ENCODE peak calls at places on chromosome 12, in five cellular contexts. I is stimulated activated CD4-positive, alpha-beta T cell treated with anti-CD3 and anti-CD28 coated beads, Interleukin-15, amount 100 ng/mL, for 1 hour; J is GM19239; P is left kidney; M is GM12865. L is an unnamed sample.

GRCh38 chr12:53996188-53996885 is 3.6 kb upstream of the HOXC9 start:
- DNase-seq in J (no peak), I (no peak), P (peak; percentile 85), M (no peak), L (no peak)

GRCh38 chr12:54689034-54689372 is 40.8 kb upstream of the DCD start:
- DNase-seq in P (peak; percentile 6), M (no peak), I (no peak), J (no peak), L (no peak)

GRCh38 chr12:58416211-58416610 is 474.8 kb downstream of the ATP23 start:
- DNase-seq in P (no peak), M (no peak), J (no peak), I (no peak), L (no peak)

GRCh38 chr12:10574307-10574706 is 39.1 kb downstream of the MAGOHB start:
- DNase-seq in P (no peak), J (no peak), M (no peak), I (no peak), L (no peak)

GRCh38 chr12:51705450-51705849 is 114.4 kb downstream of the SCN8A start:
- DNase-seq in J (no peak), I (no peak), P (no peak), M (no peak), L (no peak)

GRCh38 chr12:132257206-132257954 is 72.0 kb downstream of the GALNT9 start:
- DNase-seq in J (no peak), M (no peak), P (no peak), I (no peak), L (no peak)

GRCh38 chr12:97760601-97761000 is 298.0 kb downstream of the RMST start:
- DNase-seq in I (no peak), J (no peak), P (no peak), M (no peak), L (no peak)

GRCh38 chr12:45434094-45434493 is 218.2 kb downstream of the ANO6 start:
- DNase-seq in M (no peak), J (no peak), P (no peak), I (no peak), L (no peak)

GRCh38 chr12:14984036-14984435 is 11.2 kb downstream of the PDE6H start:
- DNase-seq in M (no peak), I (no peak), P (no peak), J (no peak), L (no peak)

L was measured in vagina.